ENCODE peak calls at places on chromosomes 3 and 15, in seven cellular contexts. E is ovary, O is breast epithelium, F is uterus, M is upper lobe of left lung, C is adrenal gland, U is heart left ventricle. B is an unnamed sample.
A peak's percentile ranks its signal among the peaks of the same experiment; 100 is the strongest.

GRCh38 chr3:36201546-36201945 is 178.8 kb upstream of the STAC start:
- DNase-seq in C (no peak), O (no peak), M (no peak), E (no peak), U (no peak), F (no peak), B (no peak)

GRCh38 chr3:41602121-41602520 is 359.8 kb downstream of the ULK4 start:
- DNase-seq in C (no peak), U (no peak), F (no peak), M (no peak), E (no peak), O (no peak), B (no peak)

GRCh38 chr15:43165801-43166325 is 19.3 kb upstream of the CCNDBP1 start:
- DNase-seq in C (no peak), M (no peak), U (no peak), O (no peak), E (no peak), F (no peak), B (no peak)

GRCh38 chr3:113685956-113686721 is 10.3 kb downstream of the USF3 start:
- DNase-seq in E (no peak), C (no peak), U (no peak), O (no peak), M (no peak), F (no peak), B (no peak)

GRCh38 chr3:186536883-186537553 is 7.2 kb downstream of the CRYGS start:
- DNase-seq in C (peak; percentile 32), M (no peak), E (no peak), O (no peak), U (no peak), F (no peak), B (no peak)

GRCh38 chr3:71304684-71305083 is 278.8 kb downstream of the FOXP1 start:
- DNase-seq in C (no peak), M (no peak), U (no peak), E (peak; percentile 32), F (peak; percentile 24), O (no peak), B (peak; percentile 33)

GRCh38 chr3:155560594-155560993 is 184.3 kb downstream of the PLCH1 start:
- DNase-seq in C (no peak), F (no peak), O (no peak), E (no peak), U (no peak), M (no peak), B (no peak)

GRCh38 chr3:29283297-29283681 is 2.4 kb downstream of the RBMS3 start:
- DNase-seq in M (no peak), F (no peak), C (no peak), U (no peak), E (no peak), O (no peak), B (no peak)

GRCh38 chr15:50377867-50378751 is 23.1 kb upstream of the GABPB1 start:
- DNase-seq in C (no peak), F (no peak), E (no peak), U (no peak), O (no peak), M (no peak), B (no peak)

GRCh38 chr3:169327969-169328368 is 335.5 kb downstream of the MECOM start:
- DNase-seq in C (no peak), M (no peak), O (no peak), F (no peak), E (no peak), U (no peak), B (no peak)

GRCh38 chr15:36370735-36371115 is 208.7 kb upstream of the CDIN1 start:
- DNase-seq in E (no peak), O (no peak), F (no peak), M (no peak), U (no peak), C (no peak), B (no peak)

GRCh38 chr15:71708741-71709140 is 101.6 kb upstream of the NR2E3 start:
- DNase-seq in O (peak; percentile 18), E (no peak), M (peak; percentile 45), U (peak; percentile 42), F (no peak), C (no peak), B (no peak)

GRCh38 chr15:88982304-88982945 is 69.2 kb upstream of the MFGE8 start:
- DNase-seq in O (peak; percentile 23), M (peak; percentile 46), F (peak; percentile 85), E (no peak), U (peak; percentile 91), C (peak; percentile 94), B (peak; percentile 53)

GRCh38 chr15:26702381-26702780 is 70.5 kb downstream of the GABRB3 start:
- DNase-seq in O (no peak), F (no peak), E (no peak), C (no peak), U (no peak), M (no peak), B (no peak)

GRCh38 chr3:45056608-45057301 is 30.7 kb downstream of the CLEC3B start:
- DNase-seq in F (no peak), U (no peak), E (no peak), C (no peak), M (no peak), O (no peak), B (no peak)

GRCh38 chr3:85571835-85572234 is 613.0 kb downstream of the CADM2 start:
- DNase-seq in U (no peak), E (no peak), M (no peak), F (no peak), C (no peak), O (no peak), B (no peak)

GRCh38 chr15:99440551-99441426 is 125.0 kb upstream of the MEF2A start:
- DNase-seq in M (peak; percentile 71), E (peak; percentile 11), C (no peak), U (peak; percentile 24), O (peak; percentile 16), F (no peak), B (no peak)
- H3K27ac ChIP-seq in M (no peak overlapping the region), E (no peak overlapping the region), C (no peak overlapping the region), U (peak overlapping the region; percentile 18), O (peak overlapping the region; percentile 6), F (peak overlapping the region; percentile 79), B (no peak overlapping the region)

GRCh38 chr3:16176391-16177030 is 2.0 kb downstream of the GALNT15 start:
- DNase-seq in O (no peak), U (no peak), E (no peak), M (no peak), F (no peak), C (no peak), B (no peak)

GRCh38 chr3:16177962-16178627 is 3.6 kb downstream of the GALNT15 start:
- DNase-seq in O (peak; percentile 58), C (peak; percentile 68), E (peak; percentile 91), F (peak; percentile 77), M (peak; percentile 96), U (peak; percentile 83), B (peak; percentile 75)

GRCh38 chr3:16173696-16174355 is 654 bp upstream of the GALNT15 start:
- DNase-seq in C (no peak), F (no peak), O (no peak), E (no peak), U (no peak), M (no peak), B (no peak)

GRCh38 chr3:16174389-16174788 is at the start of gene GALNT15:
- DNase-seq in U (peak; percentile 74), E (peak; percentile 80), O (peak; percentile 82), F (peak; percentile 86), C (peak; percentile 83), M (peak; percentile 63), B (peak; percentile 71)

GRCh38 chr3:16174976-16175901 is 759 bp downstream of the GALNT15 start:
- DNase-seq in C (no peak), M (peak; percentile 37), F (no peak), E (no peak), U (no peak), O (no peak), B (no peak)
- TF ChIP-seq POLR2A in C (no peak), M (no peak), F (no peak), E (no peak), U (no peak), O (no peak), B (no peak)

GRCh38 chr15:92822216-92823144 is 77.6 kb upstream of the CHD2 start:
- DNase-seq in U (no peak), O (no peak), E (no peak), F (peak; percentile 7), C (no peak), M (no peak), B (no peak)
- H3K4me3 ChIP-seq in U (no peak overlapping the region), O (no peak overlapping the region), E (no peak overlapping the region), F (no peak overlapping the region), C (no peak overlapping the region), M (no peak overlapping the region), B (no peak overlapping the region)

GRCh38 chr15:42090781-42091180 is 3.6 kb downstream of the PLA2G4D start:
- DNase-seq in C (no peak), O (no peak), E (no peak), U (no peak), M (no peak), F (no peak), B (no peak)

GRCh38 chr15:42092666-42093445 is 1.5 kb downstream of the PLA2G4D start:
- DNase-seq in E (no peak), M (peak; percentile 61), C (no peak), U (no peak), O (peak; percentile 62), F (no peak), B (no peak)

GRCh38 chr15:42090375-42090774 is 4.0 kb downstream of the PLA2G4D start:
- DNase-seq in F (no peak), E (no peak), O (no peak), M (no peak), C (no peak), U (no peak), B (no peak)

GRCh38 chr15:42093966-42094365 is 396 bp downstream of the PLA2G4D start:
- DNase-seq in E (no peak), F (no peak), M (peak; percentile 17), O (no peak), U (no peak), C (no peak), B (no peak)

DNA sequence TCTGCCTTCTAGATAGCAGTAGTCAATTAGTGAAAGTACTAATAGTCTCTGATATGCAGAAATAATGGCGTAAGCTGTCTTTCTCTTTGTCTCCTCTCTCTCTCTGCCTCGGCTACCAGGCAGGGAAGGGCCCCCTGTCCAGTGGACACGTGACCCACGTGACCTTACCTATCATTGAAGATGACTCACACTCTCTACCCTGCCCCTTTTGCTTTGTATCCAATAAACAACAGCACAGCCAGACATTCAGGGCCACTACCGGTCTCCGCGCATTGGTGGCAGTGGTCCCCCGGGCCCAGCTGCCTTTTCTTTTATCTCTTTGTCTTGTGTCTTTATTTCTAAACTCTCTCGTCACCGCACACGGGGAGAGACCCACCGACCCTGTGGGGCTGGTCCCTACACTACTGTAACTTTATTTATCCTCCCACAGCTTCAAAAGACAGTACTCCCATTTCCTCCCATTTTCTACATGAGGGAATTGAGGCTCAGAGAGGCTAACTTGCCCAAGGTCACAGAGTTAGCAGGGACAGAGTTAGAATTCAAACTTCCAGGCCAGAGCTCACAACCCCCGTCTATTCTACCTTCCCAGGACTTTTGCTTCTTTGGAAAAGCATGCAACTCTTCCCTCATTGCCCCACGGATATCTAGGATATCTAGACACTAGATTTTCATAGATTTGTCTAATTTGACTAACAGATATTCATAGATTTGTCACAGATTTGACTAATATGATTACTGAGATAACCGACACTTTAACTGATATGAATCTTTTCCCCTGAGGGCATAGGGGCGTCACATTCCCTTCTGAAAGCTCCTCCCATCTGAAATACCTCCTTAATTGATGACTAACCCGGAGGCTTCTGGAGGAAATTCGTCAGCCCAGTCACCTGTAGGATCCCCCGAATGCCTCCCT is 2.4 kb downstream of the PLA2G4D start:
- DNase-seq in U (no peak), E (no peak), O (no peak), F (no peak), M (peak; percentile 13), C (no peak), B (no peak)
- H3K27ac ChIP-seq in U (no peak overlapping the region), E (no peak overlapping the region), O (no peak overlapping the region), F (no peak overlapping the region), M (no peak overlapping the region), C (no peak overlapping the region), B (no peak overlapping the region)

B was measured in body of pancreas.